ENCODE peak calls at places on chromosomes 7 and 10, in ten cellular contexts. G, E, P, S, D, Y, R, K, Z and Q are unnamed samples.

GRCh38 chr10:58952162-58952561 is 224.3 kb upstream of the PHYHIPL start:
- DNase-seq in S (no peak), G (no peak), E (no peak), P (no peak), R (no peak), K (no peak), D (no peak), Z (no peak), Y (no peak), Q (no peak)

GRCh38 chr7:32298403-32299132 is 191.6 kb downstream of the LSM5 start:
- DNase-seq in D (no peak), Y (no peak), P (peak; percentile 80), R (no peak), G (no peak), E (no peak), Z (no peak), K (no peak), S (no peak), Q (peak; percentile 8)

GRCh38 chr10:114825513-114826253 is 4.1 kb downstream of the FHIP2A start:
- DNase-seq in K (no peak), E (no peak), D (peak; percentile 65), Y (no peak), S (peak; percentile 95), Z (no peak), P (no peak), R (no peak), G (no peak), Q (no peak)

GRCh38 chr7:2529161-2530075 is 9.8 kb downstream of the LFNG start:
- DNase-seq in Y (peak; percentile 76), G (peak; percentile 62), Z (no peak), E (peak; percentile 98), P (no peak), D (peak; percentile 57), K (no peak), S (no peak), R (peak; percentile 89), Q (no peak)

GRCh38 chr7:16465469-16466086 is at the start of gene SOSTDC1:
- DNase-seq in E (no peak), Y (no peak), S (no peak), G (peak; percentile 54), D (peak; percentile 37), P (peak; percentile 54), Z (peak; percentile 9), R (no peak), K (no peak), Q (no peak)

GRCh38 chr10:62253704-62254103 is 14.9 kb downstream of the RTKN2 start:
- DNase-seq in Z (no peak), D (no peak), R (no peak), P (no peak), K (no peak), G (no peak), Y (no peak), E (no peak), S (no peak), Q (no peak)

GRCh38 chr7:44064791-44065430 is 456 bp downstream of the PGAM2 start:
- DNase-seq in P (no peak), S (no peak), K (peak; percentile 50), D (no peak), Z (no peak), Y (no peak), R (peak; percentile 65), G (no peak), E (peak; percentile 83), Q (no peak)

GRCh38 chr10:88983206-88983605 is 7.4 kb upstream of the FAS start:
- DNase-seq in G (no peak), D (no peak), E (no peak), P (no peak), S (no peak), Z (no peak), R (no peak), Y (no peak), K (no peak), Q (no peak)

GRCh38 chr7:140640727-140641531 is at the start of gene DENND2A:
- DNase-seq in P (peak; percentile 92), E (peak; percentile 81), G (peak; percentile 70), S (no peak), D (peak; percentile 75), Z (peak; percentile 27), R (peak; percentile 75), Y (no peak), K (peak; percentile 57), Q (no peak)

DNA sequence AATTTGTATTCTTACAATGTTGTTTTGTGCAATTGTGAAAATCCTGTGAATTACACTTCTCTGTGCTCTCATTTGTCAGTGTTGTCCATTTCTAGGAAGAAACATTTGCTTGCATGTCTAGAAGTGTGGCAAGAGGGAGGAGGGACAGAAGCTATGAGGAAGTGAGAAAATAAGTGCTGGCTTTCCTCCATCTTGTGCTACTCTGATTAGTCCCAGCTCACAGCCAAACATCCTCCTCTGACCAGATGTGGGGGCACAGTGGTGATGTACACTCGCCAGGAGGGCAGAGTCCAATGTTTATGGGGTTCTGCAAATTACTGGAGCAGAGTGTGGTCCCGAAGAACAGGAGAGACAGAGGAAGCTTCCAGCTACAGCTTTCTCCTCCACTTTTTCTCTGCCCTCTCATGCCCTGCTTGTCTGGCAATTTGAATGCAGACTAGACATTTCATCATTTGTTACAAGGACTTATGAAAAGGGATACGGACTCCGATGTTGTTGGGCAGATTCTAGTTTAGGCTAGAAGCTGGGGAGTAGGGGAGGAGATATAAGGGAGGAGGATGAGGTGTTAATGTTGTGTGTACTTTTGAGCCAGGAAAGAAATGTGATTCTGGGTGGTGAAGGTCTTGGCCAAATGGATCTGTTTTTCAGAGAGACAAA is 131.0 kb upstream of the C1GALT1 start:
- DNase-seq in G (peak; percentile 40), P (no peak), Y (peak; percentile 17), E (no peak), Z (no peak), R (no peak), K (no peak), D (no peak), S (no peak), Q (no peak)
- H3K4me3 ChIP-seq in G (no peak overlapping the region), P (no peak overlapping the region), Y (no peak overlapping the region), E (no peak overlapping the region), Z (no peak overlapping the region), R (no peak overlapping the region), K (no peak overlapping the region), D (no peak overlapping the region), S (no peak overlapping the region), Q (no peak overlapping the region)

DNA sequence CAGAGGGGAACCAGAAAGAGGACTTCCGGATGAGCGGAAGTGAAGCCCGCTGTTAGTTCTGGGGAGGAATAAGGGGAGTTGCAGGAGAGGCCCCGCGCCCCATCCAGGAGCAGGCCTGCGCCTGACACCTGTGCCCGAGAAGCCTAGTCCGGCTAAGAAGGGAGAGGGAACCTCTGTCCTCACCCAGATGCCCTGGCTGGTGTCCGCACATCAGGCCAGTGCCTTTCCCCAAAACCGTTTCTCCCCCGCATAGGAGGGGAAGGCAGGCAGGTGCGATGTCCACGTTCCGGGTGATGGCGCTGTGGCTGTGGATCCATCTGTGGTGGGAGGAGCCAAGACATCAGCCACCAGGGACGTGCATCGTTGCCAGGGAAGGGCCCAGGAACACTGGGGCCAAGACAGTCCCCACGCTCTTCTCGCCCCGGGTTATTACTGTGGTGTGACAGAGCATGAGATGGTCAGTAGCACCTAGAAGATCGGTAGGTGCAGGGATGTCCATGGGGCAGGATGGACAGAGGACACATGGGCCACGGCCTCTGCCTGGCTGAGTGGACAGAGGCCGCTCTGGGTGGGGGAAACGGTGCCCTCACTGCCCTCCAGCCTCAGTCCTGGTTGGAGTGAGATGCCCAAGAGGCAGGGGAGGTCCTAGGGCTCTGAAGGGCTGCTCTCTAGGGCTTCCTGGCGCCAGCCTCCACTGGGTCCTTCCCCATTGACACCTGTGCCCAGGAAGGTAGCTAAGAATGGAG is 262.7 kb downstream of the CELF2 start:
- DNase-seq in G (no peak), Z (no peak), P (no peak), R (no peak), Y (no peak), K (no peak), D (no peak), S (no peak), E (no peak), Q (no peak)
- H3K36me3 ChIP-seq in G (no peaks in the 10 kb centered on the region), Z (no peaks in the 10 kb centered on the region), P (peaks cover 73% of the 10 kb centered on the region), R (peaks cover 70% of the 10 kb centered on the region), Y (no peaks in the 10 kb centered on the region), K (no peaks in the 10 kb centered on the region), D (no peaks in the 10 kb centered on the region), S (no peaks in the 10 kb centered on the region), E (peaks cover 93% of the 10 kb centered on the region), Q (no peaks in the 10 kb centered on the region)

DNA sequence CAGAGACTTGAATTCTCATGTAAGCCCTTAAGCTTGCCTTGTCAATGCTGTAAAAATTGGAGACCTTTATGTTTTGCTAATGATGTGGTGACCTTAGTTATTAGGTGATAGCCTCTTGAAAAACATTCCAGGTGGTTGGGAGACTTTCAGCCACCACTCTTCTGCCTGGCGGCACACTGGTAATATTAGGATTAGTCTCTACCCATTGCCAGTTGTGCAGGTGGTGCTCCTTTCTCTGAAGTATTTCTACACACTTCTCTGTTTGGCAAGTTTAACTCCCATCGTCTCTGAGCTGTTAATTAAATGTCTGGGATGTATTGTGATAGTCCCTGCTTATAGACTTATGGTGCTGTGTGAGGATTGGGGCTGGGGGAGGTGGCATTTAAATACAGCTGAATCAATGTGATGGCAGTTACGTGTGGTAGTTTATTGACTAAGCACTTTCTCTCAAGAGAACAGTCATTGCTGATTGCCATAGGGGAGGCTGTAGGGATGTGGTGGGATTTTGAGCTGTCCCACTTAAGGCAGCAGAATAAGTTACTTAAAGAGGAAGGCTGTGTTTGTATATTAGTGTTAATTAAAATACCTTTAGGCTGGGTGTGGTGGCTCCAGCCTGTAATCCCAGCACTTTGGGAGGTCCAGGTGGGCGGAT is 61.7 kb downstream of the DAGLB start:
- DNase-seq in D (no peak), R (no peak), G (no peak), S (no peak), E (peak; percentile 14), Z (no peak), Y (no peak), P (no peak), K (no peak), Q (no peak)
- H3K4me3 ChIP-seq in D (no peak overlapping the region), R (no peak overlapping the region), G (no peak overlapping the region), S (no peak overlapping the region), E (no peak overlapping the region), Z (no peak overlapping the region), Y (no peak overlapping the region), P (no peak overlapping the region), K (no peak overlapping the region), Q (no peak overlapping the region)

GRCh38 chr10:109881481-109881880 is 41.8 kb downstream of the XPNPEP1 start:
- DNase-seq in Z (no peak), P (peak; percentile 20), E (no peak), G (no peak), S (no peak), D (no peak), R (no peak), Y (no peak), K (no peak), Q (no peak)

GRCh38 chr10:109886037-109886787 is 37.1 kb downstream of the XPNPEP1 start:
- DNase-seq in R (no peak), E (no peak), S (no peak), Y (no peak), Z (no peak), D (no peak), G (no peak), K (no peak), P (no peak), Q (no peak)

GRCh38 chr10:109883859-109884771 is 39.2 kb downstream of the XPNPEP1 start:
- DNase-seq in Z (peak; percentile 41), G (peak; percentile 58), S (peak; percentile 79), Y (peak; percentile 81), D (peak; percentile 94), R (peak; percentile 71), K (no peak), E (peak; percentile 83), P (peak; percentile 96), Q (peak; percentile 89)

GRCh38 chr10:109880886-109881467 is 42.3 kb downstream of the XPNPEP1 start:
- DNase-seq in S (no peak), D (no peak), R (no peak), P (peak; percentile 26), Z (no peak), G (no peak), Y (no peak), E (no peak), K (no peak), Q (no peak)

GRCh38 chr10:109882251-109883057 is 40.9 kb downstream of the XPNPEP1 start:
- DNase-seq in G (no peak), P (peak; percentile 26), R (no peak), D (no peak), E (no peak), Z (no peak), K (no peak), Y (no peak), S (no peak), Q (no peak)
- H3K36me3 ChIP-seq in G (peaks cover 20% of the 10 kb centered on the region), P (peaks cover 57% of the 10 kb centered on the region), R (peaks cover 89% of the 10 kb centered on the region), D (peaks cover 14% of the 10 kb centered on the region), E (peaks cover 95% of the 10 kb centered on the region), Z (peaks cover 10% of the 10 kb centered on the region), K (no peaks in the 10 kb centered on the region), Y (peaks cover 92% of the 10 kb centered on the region), S (peaks cover 34% of the 10 kb centered on the region), Q (peaks cover 14% of the 10 kb centered on the region)